ENCODE peak calls at places on chromosomes 5 and 9, in eight cellular contexts. One of them, this sample, is unnamed.

GRCh38 chr9:13088734-13089427 is 190.6 kb downstream of the MPDZ start:
- DNase-seq in omental fat pad: no peak
- DNase-seq in NCI-H146: peak
- DNase-seq in lower leg skin: no peak
- DNase-seq in NT2/D1: peak
- DNase-seq in NCI-H1436: peak
- DNase-seq in activated CD8-positive, alpha-beta memory T cell treated with anti-CD3 and anti-CD28 coated beads, Interleukin-2, amount 50 U/mL, for 48 hours: no peak
- DNase-seq in stimulated activated CD4-positive, alpha-beta T cell treated with anti-CD3 and anti-CD28 coated beads, Interleukin-12 subunit alpha, Interleukin-12 subunit beta, amount 100 ng/mL, for 24 hours: no peak
- DNase-seq in this sample: peak

GRCh38 chr9:75467141-75467540 is 378.8 kb downstream of the OSTF1 start:
- DNase-seq in omental fat pad: no peak
- DNase-seq in NCI-H1436: no peak
- DNase-seq in activated CD8-positive, alpha-beta memory T cell treated with anti-CD3 and anti-CD28 coated beads, Interleukin-2, amount 50 U/mL, for 48 hours: no peak
- DNase-seq in lower leg skin: no peak
- DNase-seq in NT2/D1: no peak
- DNase-seq in NCI-H146: no peak
- DNase-seq in stimulated activated CD4-positive, alpha-beta T cell treated with anti-CD3 and anti-CD28 coated beads, Interleukin-12 subunit alpha, Interleukin-12 subunit beta, amount 100 ng/mL, for 24 hours: no peak
- DNase-seq in this sample: no peak

GRCh38 chr9:34380034-34380510 is 3.4 kb upstream of the MYORG start:
- DNase-seq in stimulated activated CD4-positive, alpha-beta T cell treated with anti-CD3 and anti-CD28 coated beads, Interleukin-12 subunit alpha, Interleukin-12 subunit beta, amount 100 ng/mL, for 24 hours: no peak
- DNase-seq in omental fat pad: peak
- DNase-seq in NT2/D1: no peak
- DNase-seq in NCI-H146: peak
- DNase-seq in lower leg skin: peak
- DNase-seq in activated CD8-positive, alpha-beta memory T cell treated with anti-CD3 and anti-CD28 coated beads, Interleukin-2, amount 50 U/mL, for 48 hours: peak
- DNase-seq in NCI-H1436: no peak
- DNase-seq in this sample: peak

GRCh38 chr5:36899860-36900259 is 23.3 kb downstream of the NIPBL start:
- DNase-seq in NCI-H146: no peak
- DNase-seq in NCI-H1436: no peak
- DNase-seq in stimulated activated CD4-positive, alpha-beta T cell treated with anti-CD3 and anti-CD28 coated beads, Interleukin-12 subunit alpha, Interleukin-12 subunit beta, amount 100 ng/mL, for 24 hours: no peak
- DNase-seq in omental fat pad: no peak
- DNase-seq in NT2/D1: no peak
- DNase-seq in activated CD8-positive, alpha-beta memory T cell treated with anti-CD3 and anti-CD28 coated beads, Interleukin-2, amount 50 U/mL, for 48 hours: no peak
- DNase-seq in lower leg skin: no peak
- DNase-seq in this sample: no peak

GRCh38 chr5:113122053-113122452 is 145.5 kb downstream of the DCP2 start:
- DNase-seq in activated CD8-positive, alpha-beta memory T cell treated with anti-CD3 and anti-CD28 coated beads, Interleukin-2, amount 50 U/mL, for 48 hours: no peak
- DNase-seq in lower leg skin: peak
- DNase-seq in omental fat pad: no peak
- DNase-seq in stimulated activated CD4-positive, alpha-beta T cell treated with anti-CD3 and anti-CD28 coated beads, Interleukin-12 subunit alpha, Interleukin-12 subunit beta, amount 100 ng/mL, for 24 hours: no peak
- DNase-seq in NCI-H1436: no peak
- DNase-seq in NT2/D1: no peak
- DNase-seq in NCI-H146: no peak
- DNase-seq in this sample: no peak

GRCh38 chr5:80234311-80234948 is 21.4 kb downstream of the SERINC5 start:
- DNase-seq in NT2/D1: no peak
- DNase-seq in stimulated activated CD4-positive, alpha-beta T cell treated with anti-CD3 and anti-CD28 coated beads, Interleukin-12 subunit alpha, Interleukin-12 subunit beta, amount 100 ng/mL, for 24 hours: no peak
- DNase-seq in NCI-H146: no peak
- DNase-seq in omental fat pad: no peak
- DNase-seq in NCI-H1436: no peak
- DNase-seq in activated CD8-positive, alpha-beta memory T cell treated with anti-CD3 and anti-CD28 coated beads, Interleukin-2, amount 50 U/mL, for 48 hours: no peak
- DNase-seq in lower leg skin: no peak
- DNase-seq in this sample: no peak

GRCh38 chr9:20326516-20326915 is 295.8 kb downstream of the MLLT3 start:
- DNase-seq in lower leg skin: no peak
- DNase-seq in stimulated activated CD4-positive, alpha-beta T cell treated with anti-CD3 and anti-CD28 coated beads, Interleukin-12 subunit alpha, Interleukin-12 subunit beta, amount 100 ng/mL, for 24 hours: no peak
- DNase-seq in NCI-H1436: no peak
- DNase-seq in NT2/D1: no peak
- DNase-seq in activated CD8-positive, alpha-beta memory T cell treated with anti-CD3 and anti-CD28 coated beads, Interleukin-2, amount 50 U/mL, for 48 hours: no peak
- DNase-seq in omental fat pad: no peak
- DNase-seq in NCI-H146: no peak
- DNase-seq in this sample: no peak

GRCh38 chr9:133999866-134000265 is 7.7 kb upstream of the VAV2 start:
- DNase-seq in activated CD8-positive, alpha-beta memory T cell treated with anti-CD3 and anti-CD28 coated beads, Interleukin-2, amount 50 U/mL, for 48 hours: no peak
- DNase-seq in NCI-H146: no peak
- DNase-seq in stimulated activated CD4-positive, alpha-beta T cell treated with anti-CD3 and anti-CD28 coated beads, Interleukin-12 subunit alpha, Interleukin-12 subunit beta, amount 100 ng/mL, for 24 hours: no peak
- DNase-seq in lower leg skin: no peak
- DNase-seq in omental fat pad: no peak
- DNase-seq in NT2/D1: no peak
- DNase-seq in NCI-H1436: no peak
- DNase-seq in this sample: no peak

GRCh38 chr5:122089614-122090013 is 11.6 kb upstream of the LOX start:
- DNase-seq in activated CD8-positive, alpha-beta memory T cell treated with anti-CD3 and anti-CD28 coated beads, Interleukin-2, amount 50 U/mL, for 48 hours: no peak
- DNase-seq in NCI-H146: no peak
- DNase-seq in NT2/D1: no peak
- DNase-seq in lower leg skin: no peak
- DNase-seq in NCI-H1436: no peak
- DNase-seq in omental fat pad: no peak
- DNase-seq in stimulated activated CD4-positive, alpha-beta T cell treated with anti-CD3 and anti-CD28 coated beads, Interleukin-12 subunit alpha, Interleukin-12 subunit beta, amount 100 ng/mL, for 24 hours: no peak
- DNase-seq in this sample: no peak